ENCODE peak calls at places on chromosomes 12 and 14, in eight cellular contexts. F is stomach, K is ovary, J is sigmoid colon, T is kidney, C is esophagus squamous epithelium, L is GM23248, U is hepatocyte. E is an unnamed sample.
A peak's percentile ranks its signal among the peaks of the same experiment; 100 is the strongest.

GRCh38 chr14:62557416-62557815 is 487.8 kb downstream of the KCNH5 start:
- DNase-seq in F (no peak), K (no peak), J (no peak), T (no peak), C (no peak), L (no peak), U (no peak), E (no peak)

GRCh38 chr14:26389646-26390508 is 208.0 kb downstream of the NOVA1 start:
- DNase-seq in F (no peak), K (no peak), J (no peak), T (no peak), C (no peak), L (peak; percentile 80), U (peak; percentile 9), E (no peak)

GRCh38 chr12:42172811-42173210 is 28.1 kb upstream of the GXYLT1 start:
- DNase-seq in F (no peak), K (no peak), J (no peak), T (no peak), C (no peak), L (no peak), U (no peak), E (no peak)

GRCh38 chr12:102423447-102423846 is 56.9 kb downstream of the IGF1 start:
- DNase-seq in F (no peak), K (no peak), J (no peak), T (no peak), C (no peak), L (peak; percentile 41), U (no peak), E (no peak)

GRCh38 chr14:104141621-104142091 is 3.3 kb downstream of the KIF26A start:
- DNase-seq in F (no peak), K (peak; percentile 5), J (peak; percentile 61), T (peak; percentile 63), C (no peak), L (no peak), U (no peak), E (no peak)

GRCh38 chr12:100234166-100234565 is 32.7 kb downstream of the DEPDC4 start:
- DNase-seq in F (no peak), K (no peak), J (no peak), T (no peak), C (no peak), L (peak; percentile 79), U (no peak), E (no peak)

GRCh38 chr12:91899056-91899455 is 246.6 kb downstream of the BTG1 start:
- DNase-seq in F (no peak), K (no peak), J (no peak), T (no peak), C (no peak), L (no peak), U (no peak), E (no peak)

GRCh38 chr12:108157856-108158255 is 28.8 kb downstream of the WSCD2 start:
- DNase-seq in F (no peak), K (no peak), J (no peak), T (no peak), C (no peak), L (no peak), U (no peak), E (no peak)

GRCh38 chr14:94170151-94170550 is 4.0 kb upstream of the PPP4R4 start:
- DNase-seq in F (no peak), K (no peak), J (no peak), T (no peak), C (no peak), L (no peak), U (no peak), E (no peak)

GRCh38 chr14:34220921-34221320 is 241.1 kb downstream of the SPTSSA start:
- DNase-seq in F (no peak), K (no peak), J (no peak), T (no peak), C (no peak), L (no peak), U (no peak), E (no peak)

GRCh38 chr12:10205251-10205807 is 7.3 kb upstream of the GABARAPL1 start:
- DNase-seq in F (no peak), K (no peak), J (no peak), T (no peak), C (no peak), L (peak; percentile 79), U (no peak), E (no peak)

GRCh38 chr12:13165578-13166120 is 30.9 kb upstream of the EMP1 start:
- DNase-seq in F (peak; percentile 74), K (peak; percentile 54), J (peak; percentile 81), T (peak; percentile 94), C (no peak), L (peak; percentile 88), U (peak; percentile 67), E (peak; percentile 34)

GRCh38 chr12:68344126-68344525 is 12.0 kb upstream of the MDM1 start:
- DNase-seq in F (no peak), K (no peak), J (no peak), T (no peak), C (no peak), L (no peak), U (no peak), E (no peak)

GRCh38 chr12:50725011-50725899 is 38.6 kb upstream of the ATF1 start:
- DNase-seq in F (no peak), K (no peak), J (no peak), T (no peak), C (no peak), L (no peak), U (no peak), E (no peak)

GRCh38 chr14:94748667-94749347 is 21.1 kb downstream of the GSC start:
- DNase-seq in F (peak; percentile 32), K (no peak), J (no peak), T (no peak), C (no peak), L (no peak), U (peak; percentile 50), E (peak; percentile 66)

GRCh38 chr12:106871477-106871876 is 84.2 kb upstream of the TMEM263 start:
- DNase-seq in F (no peak), K (no peak), J (no peak), T (no peak), C (no peak), L (peak; percentile 80), U (no peak), E (no peak)

GRCh38 chr14:85934123-85934885 is 404.4 kb downstream of the FLRT2 start:
- DNase-seq in F (peak; percentile 38), K (peak; percentile 7), J (peak; percentile 61), T (no peak), C (no peak), L (peak; percentile 42), U (no peak), E (no peak)

GRCh38 chr12:88362439-88362838 is 217.8 kb downstream of the KITLG start:
- DNase-seq in F (no peak), K (no peak), J (no peak), T (no peak), C (no peak), L (peak; percentile 47), U (no peak), E (no peak)

GRCh38 chr12:124790650-124791400 is 72.8 kb downstream of the SCARB1 start:
- DNase-seq in F (no peak), K (no peak), J (no peak), T (no peak), C (no peak), L (no peak), U (no peak), E (no peak)
- H3K9me3 ChIP-seq in F (no peaks in the 10 kb centered on the region), K (no peaks in the 10 kb centered on the region), J (no peaks in the 10 kb centered on the region), T (no peaks in the 10 kb centered on the region), C (no peaks in the 10 kb centered on the region), L (no peaks in the 10 kb centered on the region), U (no peaks in the 10 kb centered on the region), E (no peaks in the 10 kb centered on the region)

GRCh38 chr12:32666510-32666909 is 12.6 kb upstream of the DNM1L start:
- DNase-seq in F (no peak), K (no peak), J (no peak), T (no peak), C (no peak), L (no peak), U (no peak), E (no peak)

GRCh38 chr12:32661706-32662105 is 17.4 kb upstream of the DNM1L start:
- DNase-seq in F (no peak), K (no peak), J (no peak), T (no peak), C (no peak), L (no peak), U (no peak), E (no peak)

GRCh38 chr12:32666018-32666417 is 13.1 kb upstream of the DNM1L start:
- DNase-seq in F (no peak), K (no peak), J (no peak), T (no peak), C (no peak), L (no peak), U (no peak), E (no peak)

GRCh38 chr12:32659908-32660440 is 19.1 kb upstream of the DNM1L start:
- DNase-seq in F (no peak), K (no peak), J (no peak), T (no peak), C (no peak), L (no peak), U (peak; percentile 23), E (no peak)

DNA sequence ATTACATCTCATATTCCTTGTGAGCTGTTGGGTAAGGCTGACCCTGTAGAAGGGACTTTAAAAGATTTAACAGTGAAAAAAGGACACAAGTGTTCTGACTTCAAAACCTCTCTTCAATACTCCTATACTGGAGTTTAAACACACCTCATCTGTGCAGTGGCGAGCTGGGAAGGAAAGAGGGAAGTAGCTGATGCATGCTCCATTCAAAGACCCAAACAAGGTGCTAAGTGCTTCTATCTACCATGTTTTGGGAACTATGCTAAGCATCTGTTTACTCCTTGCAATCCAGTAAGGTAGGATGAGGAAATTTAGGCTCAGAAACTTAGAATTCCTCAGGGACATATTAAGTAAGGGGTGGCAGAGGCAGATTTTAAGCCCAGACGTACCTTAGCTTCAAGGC is 16.4 kb upstream of the DNM1L start:
- DNase-seq in F (no peak), K (no peak), J (no peak), T (no peak), C (no peak), L (no peak), U (no peak), E (no peak)
- H3K4me3 ChIP-seq in F (no peak overlapping the region), K (no peak overlapping the region), J (no peak overlapping the region), T (no peak overlapping the region), C (no peak overlapping the region), L (no peak overlapping the region), U (no peak overlapping the region), E (no peak overlapping the region)

DNA sequence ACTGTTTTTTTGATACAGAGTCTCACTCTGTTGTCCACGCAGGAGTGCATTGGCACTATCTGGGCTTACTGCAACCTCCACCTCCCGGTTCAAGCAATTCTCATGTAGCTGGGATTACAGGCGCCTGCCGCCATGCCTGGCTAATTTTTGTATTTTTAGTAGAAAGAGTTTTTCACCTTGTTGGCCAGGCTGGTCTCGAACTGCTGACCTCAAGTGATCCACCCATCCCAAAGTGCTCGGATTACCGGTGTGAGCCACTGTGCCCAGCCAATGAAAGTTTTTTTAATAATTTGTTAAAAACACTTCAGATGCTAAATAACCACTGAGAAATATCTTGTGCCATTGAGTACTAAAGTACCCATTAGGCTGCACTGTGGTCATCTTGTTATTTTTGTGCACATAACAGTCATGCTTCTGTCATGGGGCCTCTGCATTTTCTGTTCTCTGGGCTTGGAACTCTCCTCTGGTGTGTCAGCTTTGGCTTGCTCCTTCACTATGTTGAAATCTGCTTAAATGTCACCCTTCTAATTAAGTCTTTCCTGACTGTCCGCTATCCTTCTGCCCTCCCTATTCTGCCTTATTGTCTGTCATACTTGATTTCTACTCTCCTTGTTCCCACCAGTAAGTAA is 105.1 kb downstream of the KTN1 start:
- DNase-seq in F (no peak), K (no peak), J (no peak), T (no peak), C (no peak), L (peak; percentile 80), U (no peak), E (no peak)
- H3K9me3 ChIP-seq in F (no peaks in the 10 kb centered on the region), K (no peaks in the 10 kb centered on the region), J (no peaks in the 10 kb centered on the region), T (no peaks in the 10 kb centered on the region), C (no peaks in the 10 kb centered on the region), L (no peaks in the 10 kb centered on the region), U (no peaks in the 10 kb centered on the region), E (no peaks in the 10 kb centered on the region)

GRCh38 chr14:74275265-74275841 is 27.4 kb downstream of the ABCD4 start:
- DNase-seq in F (no peak), K (no peak), J (no peak), T (no peak), C (no peak), L (peak; percentile 97), U (peak; percentile 59), E (no peak)
- H3K4me3 ChIP-seq in F (no peak overlapping the region), K (no peak overlapping the region), J (no peak overlapping the region), T (no peak overlapping the region), C (no peak overlapping the region), L (no peak overlapping the region), U (no peak overlapping the region), E (no peak overlapping the region)